ENCODE peak calls at places on chromosomes 12 and 14, in four cellular contexts. O is H1, I is IMR-90, D is mesenchymal stem cell. U is an unnamed sample.

GRCh38 chr12:75766263-75767160 is 255.1 kb upstream of the KRR1 start:
- DNase-seq in O (no peak), D (peak), I (peak), U (no peak)

GRCh38 chr12:123058980-123059379 is 78.5 kb downstream of the ARL6IP4 start:
- DNase-seq in O (no peak), I (peak), D (peak), U (no peak)

GRCh38 chr14:44889600-44890479 is 71.9 kb downstream of the KLHL28 start:
- DNase-seq in O (no peak), D (no peak), I (no peak), U (no peak)

GRCh38 chr12:25829192-25829591 is 129.3 kb upstream of the RASSF8 start:
- DNase-seq in D (peak), I (peak), O (no peak), U (no peak)

GRCh38 chr12:117966511-117966910 is 2.3 kb downstream of the KSR2 start:
- DNase-seq in O (no peak), D (no peak), I (no peak), U (no peak)

GRCh38 chr12:60257063-60257462 is 661.2 kb downstream of the SLC16A7 start:
- DNase-seq in I (peak), D (peak), O (no peak), U (no peak)

GRCh38 chr14:74135386-74135785 is 50.6 kb downstream of the LIN52 start:
- DNase-seq in O (no peak), I (peak), D (no peak), U (no peak)

GRCh38 chr14:22614240-22614799 is 16.2 kb downstream of the ABHD4 start:
- DNase-seq in O (no peak), I (peak), D (peak), U (no peak)

GRCh38 chr12:53994268-53994690 is 5.7 kb upstream of the HOXC9 start:
- DNase-seq in D (no peak), O (no peak), I (no peak), U (no peak)

GRCh38 chr12:132665794-132666193 is 21.3 kb downstream of the POLE start:
- DNase-seq in D (no peak), I (no peak), O (no peak), U (no peak)

GRCh38 chr12:113194971-113195391 is 9.5 kb downstream of the RITA1 start:
- DNase-seq in O (no peak), D (peak), I (peak), U (no peak)

GRCh38 chr12:3215410-3215975 is 138.3 kb downstream of the TSPAN9 start:
- DNase-seq in I (no peak), O (no peak), D (no peak), U (no peak)

GRCh38 chr12:56778756-56779155 is 15.6 kb downstream of the HSD17B6 start:
- DNase-seq in I (no peak), O (no peak), D (no peak), U (no peak)

GRCh38 chr12:69070319-69071090 is 137.5 kb upstream of the CPM start:
- DNase-seq in O (peak), I (peak), D (peak), U (peak)

GRCh38 chr12:124993568-124994434 is at the start of gene BRI3BP:
- DNase-seq in I (peak), D (peak), O (no peak), U (peak)

GRCh38 chr12:124312601-124313000 is 17.7 kb downstream of the RFLNA start:
- DNase-seq in D (no peak), O (no peak), I (no peak), U (no peak)

GRCh38 chr12:30896461-30896860 is 30.1 kb upstream of the TSPAN11 start:
- DNase-seq in D (peak), O (no peak), I (peak), U (no peak)

GRCh38 chr12:121911824-121912585 is 6.4 kb upstream of the CFAP251 start:
- DNase-seq in O (no peak), D (no peak), I (no peak), U (no peak)

GRCh38 chr14:30034049-30034635 is 106.5 kb upstream of the PRKD1 start:
- DNase-seq in D (no peak), O (peak), I (peak), U (no peak)

GRCh38 chr12:25388216-25388615 is 137.5 kb upstream of the KRAS start:
- DNase-seq in O (no peak), I (peak), D (no peak), U (no peak)

GRCh38 chr12:54216580-54217308 is 28.0 kb upstream of the SMUG1 start:
- DNase-seq in O (no peak), I (peak), D (peak), U (peak)

GRCh38 chr14:88937706-88938105 is 113.3 kb downstream of the TTC8 start:
- DNase-seq in D (no peak), O (no peak), I (peak), U (no peak)

GRCh38 chr12:70648831-70649230 is 11.6 kb upstream of the PTPRB start:
- DNase-seq in D (no peak), O (no peak), I (peak), U (no peak)

GRCh38 chr12:112418248-112418595 is 525 bp upstream of the PTPN11 start:
- DNase-seq in I (peak), O (no peak), D (no peak), U (no peak)

GRCh38 chr14:69464829-69465228 is 19.7 kb upstream of the PLEKHD1 start:
- DNase-seq in O (no peak), D (peak), I (peak), U (no peak)

GRCh38 chr12:82953397-82953796 is 266.7 kb downstream of the TMTC2 start:
- DNase-seq in D (no peak), I (no peak), O (no peak), U (no peak)

GRCh38 chr14:101360045-101360931 is 201.0 kb upstream of the DIO3 start:
- DNase-seq in D (no peak), O (no peak), I (no peak), U (no peak)

GRCh38 chr12:27981874-27982273 is 9.3 kb upstream of the PTHLH start:
- DNase-seq in I (peak), O (no peak), D (no peak), U (no peak)

GRCh38 chr14:64209428-64210165 is 84.6 kb downstream of the ESR2 start:
- DNase-seq in I (peak), D (peak), O (no peak), U (no peak)

GRCh38 chr12:15526033-15526432 is 203.7 kb downstream of the PTPRO start:
- DNase-seq in D (no peak), O (no peak), I (no peak), U (no peak)

GRCh38 chr12:41188058-41188840 is at the start of gene PDZRN4:
- DNase-seq in D (peak), O (no peak), I (no peak), U (peak)
- H2AFZ ChIP-seq in D (no peak), O (peak), I (peak), U (peak)

GRCh38 chr12:98341732-98342131 is 173.7 kb upstream of the TMPO start:
- DNase-seq in D (no peak), O (no peak), I (no peak), U (no peak)
- H2BK15ac ChIP-seq in D (no peak), O (no peak), I (no peak), U (no peak)

GRCh38 chr14:36950812-36951211 is 221.6 kb downstream of the SLC25A21 start:
- DNase-seq in I (no peak), D (no peak), O (no peak), U (no peak)
- H3K4me3 ChIP-seq in I (no peak), D (no peak), O (no peak), U (no peak)

GRCh38 chr12:51887476-51888315 is at the start of gene ANKRD33:
- DNase-seq in I (no peak), D (peak), O (no peak), U (no peak)
- H2AFZ ChIP-seq in I (peak), D (peak), O (peak), U (no peak)

DNA sequence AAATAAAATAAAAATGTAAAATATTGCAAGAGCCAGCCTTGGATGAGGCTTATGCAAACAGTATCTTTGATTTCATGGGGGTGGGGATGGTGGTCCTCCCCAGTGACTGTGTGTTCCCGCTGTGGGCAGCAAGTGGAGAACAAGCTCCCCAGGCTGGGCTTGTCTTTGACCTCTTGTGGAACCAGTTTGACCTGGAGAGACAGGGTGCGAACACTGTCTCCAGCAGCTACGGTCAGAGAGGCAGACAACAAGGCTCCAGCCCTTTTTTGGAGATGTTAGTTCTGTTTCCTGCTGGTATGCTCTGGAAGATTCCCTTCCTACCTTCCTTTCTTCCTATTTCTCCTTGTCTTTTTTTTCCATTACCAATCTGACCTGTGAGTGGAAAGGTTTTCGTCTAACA is 21.8 kb upstream of the WSCD2 start:
- DNase-seq in I (no peak), O (no peak), D (no peak), U (no peak)
- H2BK15ac ChIP-seq in I (no peak), O (no peak), D (no peak), U (no peak)

GRCh38 chr12:115571446-115571845 is 706.0 kb downstream of the MED13L start:
- DNase-seq in D (no peak), O (no peak), I (no peak), U (no peak)

GRCh38 chr12:115571027-115571426 is 706.5 kb downstream of the MED13L start:
- DNase-seq in D (no peak), I (no peak), O (no peak), U (no peak)

GRCh38 chr12:115572440-115572839 is 705.1 kb downstream of the MED13L start:
- DNase-seq in I (peak), D (peak), O (no peak), U (no peak)

GRCh38 chr12:115569694-115570093 is 707.8 kb downstream of the MED13L start:
- DNase-seq in D (no peak), O (no peak), I (no peak), U (peak)

GRCh38 chr12:115570271-115570777 is 707.2 kb downstream of the MED13L start:
- DNase-seq in O (no peak), I (peak), D (no peak), U (peak)
- H3K4me3 ChIP-seq in O (no peak), I (peak), D (no peak), U (no peak)

GRCh38 chr14:103884854-103885253 is 37.5 kb upstream of the PPP1R13B start:
- DNase-seq in I (no peak), O (no peak), D (no peak), U (no peak)

GRCh38 chr14:103887557-103888115 is 40.3 kb upstream of the PPP1R13B start:
- DNase-seq in O (no peak), D (no peak), I (no peak), U (no peak)

GRCh38 chr14:103887170-103887501 is 39.8 kb upstream of the PPP1R13B start:
- DNase-seq in D (no peak), I (no peak), O (no peak), U (no peak)

GRCh38 chr14:103885509-103885932 is 38.1 kb upstream of the PPP1R13B start:
- DNase-seq in D (no peak), I (no peak), O (no peak), U (no peak)

GRCh38 chr14:103886304-103887169 is 39.2 kb upstream of the PPP1R13B start:
- DNase-seq in D (no peak), O (no peak), I (no peak), U (peak)
- H2AFZ ChIP-seq in D (no peak), O (peak), I (peak), U (peak)